ENCODE peak calls at places on chromosome 5, in five cellular contexts. N is stimulated activated CD8-positive, alpha-beta memory T cell treated with anti-CD3 and anti-CD28 coated beads, Interleukin-4, amount 100 ng/mL, for 48 hours; C is HEK293T; M is head of caudate nucleus; H is A549. A is an unnamed sample.

GRCh38 chr5:150144211-150144801 is 11.3 kb downstream of the PDGFRB start:
- DNase-seq in M (no peak), H (no peak), C (no peak), N (no peak), A (peak)

GRCh38 chr5:26649000-26649399 is 389.4 kb downstream of the CDH9 start:
- DNase-seq in M (no peak), H (no peak), C (no peak), N (no peak), A (no peak)

GRCh38 chr5:143515829-143516228 is 112.3 kb upstream of the NR3C1 start:
- DNase-seq in H (no peak), C (no peak), N (no peak), M (no peak), A (no peak)

GRCh38 chr5:179974281-179974945 is 66.7 kb upstream of the TBC1D9B start:
- DNase-seq in C (no peak), M (no peak), N (no peak), H (no peak), A (no peak)

GRCh38 chr5:78905084-78905938 is 79.8 kb downstream of the ARSB start:
- DNase-seq in H (no peak), N (no peak), C (no peak), M (no peak), A (no peak)

GRCh38 chr5:111589320-111589719 is 77.0 kb upstream of the STARD4 start:
- DNase-seq in C (no peak), M (no peak), H (no peak), N (no peak), A (peak)

GRCh38 chr5:55258339-55258738 is 24.9 kb upstream of the CCNO start:
- DNase-seq in N (no peak), M (no peak), C (no peak), H (no peak), A (no peak)

GRCh38 chr5:113364466-113364865 is 70.3 kb downstream of the TSSK1B start:
- DNase-seq in M (no peak), H (no peak), C (no peak), N (no peak), A (no peak)

GRCh38 chr5:152113401-152113800 is 188.8 kb upstream of the GLRA1 start:
- DNase-seq in C (no peak), H (no peak), N (peak), M (no peak), A (no peak)

GRCh38 chr5:75335952-75336624 is 932 bp upstream of the HMGCR start:
- DNase-seq in C (peak), N (no peak), M (no peak), H (peak), A (peak)

GRCh38 chr5:179270581-179271300 is 74.5 kb downstream of the ADAMTS2 start:
- DNase-seq in C (no peak), H (no peak), M (no peak), N (no peak), A (peak)

GRCh38 chr5:132747064-132747692 is at the start of gene CCNI2:
- DNase-seq in N (peak), C (peak), H (peak), M (peak), A (peak)

GRCh38 chr5:139392678-139393496 is 2.0 kb downstream of the PROB1 start:
- DNase-seq in M (no peak), N (peak), H (peak), C (no peak), A (peak)

A was measured in SK-N-SH.